ENCODE peak calls at places on chromosome 19, in eight cellular contexts. D is mammary epithelial cell; L is GM12878; F is heart right ventricle; A is thyroid gland; J is mesendoderm; S is body of pancreas; N is CD8-positive, alpha-beta T cell. O is an unnamed sample.

GRCh38 chr19:48539503-48540096 is 12.4 kb upstream of the SULT2B1 start:
- DNase-seq in S (peak; percentile 15), D (peak; percentile 51), A (peak; percentile 58), F (no peak), N (no peak), L (no peak), J (no peak), O (no peak)

GRCh38 chr19:18964121-18964520 is 23.1 kb upstream of the HOMER3 start:
- DNase-seq in D (no peak), A (no peak), F (no peak), S (no peak), N (no peak), J (no peak), L (no peak), O (no peak)

GRCh38 chr19:32233091-32233490 is 112.3 kb upstream of the ZNF507 start:
- DNase-seq in D (no peak), N (no peak), J (no peak), S (no peak), L (no peak), F (no peak), A (no peak), O (no peak)

GRCh38 chr19:30711296-30711695 is 339.1 kb downstream of the ZNF536 start:
- DNase-seq in S (no peak), D (no peak), L (no peak), A (peak; percentile 70), N (no peak), F (no peak), J (no peak), O (no peak)

GRCh38 chr19:3340340-3340739 is 26.0 kb upstream of the NFIC start:
- DNase-seq in F (no peak), D (no peak), N (no peak), S (no peak), L (no peak), J (no peak), A (peak; percentile 84), O (no peak)

GRCh38 chr19:8641908-8642547 is 11.6 kb downstream of the NFILZ start:
- DNase-seq in A (no peak), N (no peak), F (no peak), S (peak; percentile 45), L (no peak), J (peak; percentile 67), D (peak; percentile 32), O (no peak)

GRCh38 chr19:33697766-33698165 is 76.0 kb downstream of the CHST8 start:
- DNase-seq in D (no peak), F (no peak), A (no peak), N (no peak), J (no peak), S (no peak), L (no peak), O (no peak)

GRCh38 chr19:52453324-52454094 is at the start of gene ZNF578:
- DNase-seq in A (peak; percentile 80), F (peak; percentile 89), L (no peak), N (peak; percentile 74), J (peak; percentile 91), S (peak; percentile 71), D (peak; percentile 69), O (peak; percentile 65)

GRCh38 chr19:4358709-4359626 is 15.6 kb downstream of the MPND start:
- DNase-seq in J (no peak), L (no peak), D (no peak), F (no peak), N (no peak), S (no peak), A (no peak), O (no peak)

GRCh38 chr19:19540707-19541515 is 2.8 kb downstream of the CILP2 start:
- DNase-seq in J (peak; percentile 93), N (peak; percentile 77), S (peak; percentile 36), D (peak; percentile 57), A (peak; percentile 47), L (no peak), F (no peak), O (no peak)

GRCh38 chr19:15810335-15810734 is 5.1 kb downstream of the OR10H1 start:
- DNase-seq in L (no peak), S (peak; percentile 25), D (peak; percentile 38), A (no peak), N (no peak), J (no peak), F (peak; percentile 7), O (no peak)

GRCh38 chr19:1247747-1248453 is 483 bp upstream of the MIDN start:
- DNase-seq in L (no peak), N (peak; percentile 79), F (peak; percentile 86), A (peak; percentile 71), J (peak; percentile 71), D (no peak), S (peak; percentile 88), O (peak; percentile 76)

GRCh38 chr19:2455481-2456300 is 1.1 kb downstream of the LMNB2 start:
- DNase-seq in F (peak; percentile 29), D (peak; percentile 27), S (peak; percentile 29), J (no peak), A (peak; percentile 47), N (no peak), L (no peak), O (no peak)

GRCh38 chr19:41774515-41774980 is 19.2 kb downstream of the CEACAM6 start:
- DNase-seq in A (peak; percentile 17), S (no peak), N (peak; percentile 51), J (no peak), F (no peak), L (no peak), D (peak; percentile 96), O (no peak)

GRCh38 chr19:50410109-50410508 is 8.6 kb upstream of the SPIB start:
- DNase-seq in S (no peak), J (no peak), F (no peak), D (no peak), N (no peak), A (no peak), L (no peak), O (no peak)
- H3K27ac ChIP-seq in S (no peak overlapping the region), J (no peak overlapping the region), F (no peak overlapping the region), D (no peak overlapping the region), N (no peak overlapping the region), A (no peak overlapping the region), L (no peak overlapping the region), O (no peak overlapping the region)

DNA sequence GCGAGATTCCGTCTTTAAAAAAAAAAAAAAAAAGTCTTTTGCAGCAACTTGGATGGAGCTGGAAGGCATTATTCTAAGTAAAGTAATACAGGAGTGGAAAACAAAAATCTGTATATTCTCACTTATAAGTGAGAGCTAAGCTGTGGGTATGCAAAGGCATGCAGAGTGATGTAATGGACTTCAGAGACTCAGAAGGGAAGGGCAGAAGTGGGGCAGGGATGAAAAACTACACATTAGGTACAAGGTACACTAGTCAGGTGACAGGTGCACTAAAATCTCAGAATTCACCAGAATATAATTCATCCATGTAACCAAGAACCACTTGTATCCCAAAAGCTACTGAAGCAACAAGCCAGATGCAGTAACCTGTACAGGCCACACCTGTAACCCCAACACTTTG is 2.0 kb downstream of the GP6 start:
- DNase-seq in S (no peak), D (no peak), L (no peak), F (no peak), A (no peak), J (no peak), N (no peak), O (no peak)
- H3K27ac ChIP-seq in S (no peak overlapping the region), D (no peak overlapping the region), L (no peak overlapping the region), F (no peak overlapping the region), A (no peak overlapping the region), J (no peak overlapping the region), N (no peak overlapping the region), O (no peak overlapping the region)

GRCh38 chr19:55668603-55669348 is 6.2 kb upstream of the EPN1 start:
- DNase-seq in F (no peak), S (no peak), L (no peak), J (no peak), D (no peak), A (no peak), N (no peak), O (no peak)

GRCh38 chr19:55672418-55672817 is 2.6 kb upstream of the EPN1 start:
- DNase-seq in S (no peak), A (no peak), F (no peak), N (no peak), L (no peak), D (no peak), J (no peak), O (no peak)

GRCh38 chr19:55670280-55671053 is 4.6 kb upstream of the EPN1 start:
- DNase-seq in S (no peak), A (peak; percentile 42), F (no peak), J (no peak), N (no peak), L (no peak), D (no peak), O (peak; percentile 10)

GRCh38 chr19:55669418-55670279 is 5.4 kb upstream of the EPN1 start:
- DNase-seq in L (no peak), F (no peak), S (no peak), N (no peak), D (no peak), A (no peak), J (no peak), O (no peak)

DNA sequence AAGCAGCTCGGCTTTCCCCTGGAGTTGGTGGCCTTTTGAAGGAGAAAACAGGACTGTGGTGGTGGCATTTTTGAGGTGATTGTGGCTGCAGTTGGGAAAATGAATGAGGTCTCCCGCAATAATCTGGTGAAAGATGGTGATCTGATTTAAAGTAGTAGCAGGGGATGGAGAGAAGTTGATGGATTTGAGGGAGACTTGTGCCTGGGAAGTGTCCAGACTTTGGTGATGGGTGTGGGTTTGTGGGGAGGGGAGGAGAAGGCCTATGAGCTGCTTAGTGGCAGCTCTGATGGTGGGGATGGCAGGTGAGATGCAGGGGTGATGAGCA is 4.0 kb upstream of the EPN1 start:
- DNase-seq in S (no peak), F (no peak), D (no peak), L (no peak), J (no peak), A (no peak), N (no peak), O (no peak)
- H3K27ac ChIP-seq in S (no peak overlapping the region), F (no peak overlapping the region), D (no peak overlapping the region), L (no peak overlapping the region), J (no peak overlapping the region), A (no peak overlapping the region), N (no peak overlapping the region), O (no peak overlapping the region)

GRCh38 chr19:38975861-38976271 is 324 bp upstream of the FBXO17 start:
- DNase-seq in N (no peak), D (no peak), J (peak; percentile 74), L (no peak), F (no peak), S (peak; percentile 35), A (no peak), O (no peak)

GRCh38 chr19:38975214-38975860 is at the start of gene FBXO17:
- DNase-seq in N (no peak), L (no peak), S (peak; percentile 48), A (peak; percentile 6), J (peak; percentile 72), D (peak; percentile 68), F (peak; percentile 26), O (peak; percentile 39)

GRCh38 chr19:38971672-38972071 is 3.9 kb downstream of the FBXO17 start:
- DNase-seq in L (no peak), N (no peak), A (no peak), S (no peak), J (no peak), F (no peak), D (no peak), O (no peak)

GRCh38 chr19:38977445-38978314 is 2.1 kb upstream of the FBXO17 start:
- DNase-seq in J (no peak), D (peak; percentile 73), N (no peak), L (peak; percentile 80), F (no peak), S (no peak), A (no peak), O (no peak)

GRCh38 chr19:38974599-38975213 is 836 bp downstream of the FBXO17 start:
- DNase-seq in A (peak; percentile 6), S (no peak), L (no peak), D (no peak), J (no peak), F (no peak), N (no peak), O (no peak)
- H3K27ac ChIP-seq in A (no peak overlapping the region), S (peak overlapping the region; percentile 90), L (no peak overlapping the region), D (peak overlapping the region; percentile 60), J (no peak overlapping the region), F (peak overlapping the region; percentile 4), N (no peak overlapping the region), O (no peak overlapping the region)

O was measured in substantia nigra.